ENCODE peak calls at places on chromosomes 11 and 22, in ten cellular contexts. One of them, this sample, is unnamed.

GRCh38 chr11:119729581-119730346 is 764 bp upstream of the NECTIN1 start:
- DNase-seq in RPMI7951: peak; percentile 91
- DNase-seq in cardiac muscle cell: peak; percentile 89
- DNase-seq in G401: no peak
- DNase-seq in stimulated activated CD8-positive, alpha-beta memory T cell treated with anti-CD3 and anti-CD28 coated beads, Interleukin-15, amount 100 ng/mL, for 4 hours: no peak
- DNase-seq in sigmoid colon: peak; percentile 81
- DNase-seq in foreskin fibroblast: peak; percentile 83
- DNase-seq in right cardiac atrium: peak; percentile 91
- DNase-seq in Calu3: peak; percentile 29
- DNase-seq in glutamatergic neuron: no peak
- DNase-seq in this sample: peak; percentile 46

GRCh38 chr22:17087176-17088131 is 2.7 kb downstream of the IL17RA start:
- DNase-seq in foreskin fibroblast: peak; percentile 30
- DNase-seq in right cardiac atrium: no peak
- DNase-seq in sigmoid colon: peak; percentile 50
- DNase-seq in glutamatergic neuron: no peak
- DNase-seq in RPMI7951: peak; percentile 94
- DNase-seq in G401: no peak
- DNase-seq in Calu3: no peak
- DNase-seq in stimulated activated CD8-positive, alpha-beta memory T cell treated with anti-CD3 and anti-CD28 coated beads, Interleukin-15, amount 100 ng/mL, for 4 hours: no peak
- DNase-seq in cardiac muscle cell: peak; percentile 83
- DNase-seq in this sample: peak; percentile 46

GRCh38 chr11:68008381-68009337 is 1.5 kb upstream of the ALDH3B1 start:
- DNase-seq in right cardiac atrium: peak; percentile 76
- DNase-seq in stimulated activated CD8-positive, alpha-beta memory T cell treated with anti-CD3 and anti-CD28 coated beads, Interleukin-15, amount 100 ng/mL, for 4 hours: no peak
- DNase-seq in glutamatergic neuron: no peak
- DNase-seq in cardiac muscle cell: no peak
- DNase-seq in RPMI7951: no peak
- DNase-seq in G401: no peak
- DNase-seq in sigmoid colon: peak; percentile 70
- DNase-seq in foreskin fibroblast: no peak
- DNase-seq in Calu3: peak; percentile 72
- DNase-seq in this sample: no peak

GRCh38 chr11:11179239-11179638 is 173.8 kb downstream of the CSNK2A3 start:
- DNase-seq in cardiac muscle cell: peak; percentile 53
- DNase-seq in Calu3: peak; percentile 36
- DNase-seq in RPMI7951: peak; percentile 62
- DNase-seq in glutamatergic neuron: no peak
- DNase-seq in stimulated activated CD8-positive, alpha-beta memory T cell treated with anti-CD3 and anti-CD28 coated beads, Interleukin-15, amount 100 ng/mL, for 4 hours: no peak
- DNase-seq in G401: no peak
- DNase-seq in right cardiac atrium: no peak
- DNase-seq in sigmoid colon: no peak
- DNase-seq in foreskin fibroblast: peak; percentile 79
- DNase-seq in this sample: peak; percentile 50

GRCh38 chr11:3223932-3224729 is 5.5 kb upstream of the MRGPRG start:
- DNase-seq in G401: no peak
- DNase-seq in RPMI7951: no peak
- DNase-seq in cardiac muscle cell: no peak
- DNase-seq in glutamatergic neuron: no peak
- DNase-seq in stimulated activated CD8-positive, alpha-beta memory T cell treated with anti-CD3 and anti-CD28 coated beads, Interleukin-15, amount 100 ng/mL, for 4 hours: no peak
- DNase-seq in foreskin fibroblast: no peak
- DNase-seq in right cardiac atrium: no peak
- DNase-seq in sigmoid colon: no peak
- DNase-seq in Calu3: no peak
- DNase-seq in this sample: no peak

GRCh38 chr11:40514124-40514523 is 945.3 kb downstream of the LRRC4C start:
- DNase-seq in Calu3: no peak
- DNase-seq in right cardiac atrium: no peak
- DNase-seq in stimulated activated CD8-positive, alpha-beta memory T cell treated with anti-CD3 and anti-CD28 coated beads, Interleukin-15, amount 100 ng/mL, for 4 hours: no peak
- DNase-seq in RPMI7951: peak; percentile 0
- DNase-seq in sigmoid colon: no peak
- DNase-seq in cardiac muscle cell: no peak
- DNase-seq in glutamatergic neuron: no peak
- DNase-seq in foreskin fibroblast: peak; percentile 18
- DNase-seq in G401: no peak
- DNase-seq in this sample: no peak

GRCh38 chr11:126920833-126921232 is 79.7 kb downstream of the KIRREL3 start:
- DNase-seq in RPMI7951: no peak
- DNase-seq in sigmoid colon: no peak
- DNase-seq in stimulated activated CD8-positive, alpha-beta memory T cell treated with anti-CD3 and anti-CD28 coated beads, Interleukin-15, amount 100 ng/mL, for 4 hours: no peak
- DNase-seq in cardiac muscle cell: no peak
- DNase-seq in right cardiac atrium: no peak
- DNase-seq in G401: no peak
- DNase-seq in foreskin fibroblast: no peak
- DNase-seq in glutamatergic neuron: no peak
- DNase-seq in Calu3: no peak
- DNase-seq in this sample: no peak

GRCh38 chr11:79046365-79046764 is 394.5 kb downstream of the TENM4 start:
- DNase-seq in foreskin fibroblast: peak; percentile 79
- DNase-seq in Calu3: no peak
- DNase-seq in glutamatergic neuron: no peak
- DNase-seq in stimulated activated CD8-positive, alpha-beta memory T cell treated with anti-CD3 and anti-CD28 coated beads, Interleukin-15, amount 100 ng/mL, for 4 hours: no peak
- DNase-seq in sigmoid colon: no peak
- DNase-seq in cardiac muscle cell: no peak
- DNase-seq in RPMI7951: peak; percentile 73
- DNase-seq in G401: no peak
- DNase-seq in right cardiac atrium: no peak
- DNase-seq in this sample: no peak

GRCh38 chr22:39486951-39487825 is 14.9 kb upstream of the MIEF1 start:
- DNase-seq in glutamatergic neuron: no peak
- DNase-seq in G401: peak; percentile 81
- DNase-seq in RPMI7951: no peak
- DNase-seq in cardiac muscle cell: no peak
- DNase-seq in Calu3: no peak
- DNase-seq in foreskin fibroblast: no peak
- DNase-seq in right cardiac atrium: peak; percentile 56
- DNase-seq in stimulated activated CD8-positive, alpha-beta memory T cell treated with anti-CD3 and anti-CD28 coated beads, Interleukin-15, amount 100 ng/mL, for 4 hours: no peak
- DNase-seq in sigmoid colon: peak; percentile 56
- DNase-seq in this sample: no peak